ENCODE peak calls at places on chromosome 20, in ten cellular contexts. One of them, this sample, is unnamed.

GRCh38 chr20:56359212-56360132 is 698 bp downstream of the FAM210B start:
- DNase-seq in NCI-H460: no peak
- DNase-seq in fibroblast of mammary gland: peak
- DNase-seq in activated T-cell treated with anti-CD3 and anti-CD28 coated beads for 1 hour: peak
- DNase-seq in T-helper 2 cell treated with Interferon-gamma antibody and Interleukin-4, amounts not matched to agents 5 μg/mL and 100 μg/mL, for 36 hours: no peak
- DNase-seq in HT1080: peak
- DNase-seq in stimulated activated CD4-positive, alpha-beta T cell treated with anti-CD3 and anti-CD28 coated beads, Interleukin-15, amount 100 ng/mL, for 1 hour: no peak
- DNase-seq in left lung: peak
- DNase-seq in B cell: no peak
- DNase-seq in neural progenitor cell: peak
- DNase-seq in this sample: peak

GRCh38 chr20:38579219-38579618 is 1.8 kb upstream of the ADIG start:
- DNase-seq in B cell: no peak
- DNase-seq in stimulated activated CD4-positive, alpha-beta T cell treated with anti-CD3 and anti-CD28 coated beads, Interleukin-15, amount 100 ng/mL, for 1 hour: no peak
- DNase-seq in HT1080: no peak
- DNase-seq in neural progenitor cell: no peak
- DNase-seq in left lung: no peak
- DNase-seq in NCI-H460: no peak
- DNase-seq in activated T-cell treated with anti-CD3 and anti-CD28 coated beads for 1 hour: no peak
- DNase-seq in T-helper 2 cell treated with Interferon-gamma antibody and Interleukin-4, amounts not matched to agents 5 μg/mL and 100 μg/mL, for 36 hours: no peak
- DNase-seq in fibroblast of mammary gland: peak
- DNase-seq in this sample: no peak

GRCh38 chr20:49672109-49672681 is 41.5 kb downstream of the B4GALT5 start:
- DNase-seq in T-helper 2 cell treated with Interferon-gamma antibody and Interleukin-4, amounts not matched to agents 5 μg/mL and 100 μg/mL, for 36 hours: no peak
- DNase-seq in left lung: no peak
- DNase-seq in activated T-cell treated with anti-CD3 and anti-CD28 coated beads for 1 hour: no peak
- DNase-seq in HT1080: no peak
- DNase-seq in neural progenitor cell: no peak
- DNase-seq in fibroblast of mammary gland: no peak
- DNase-seq in stimulated activated CD4-positive, alpha-beta T cell treated with anti-CD3 and anti-CD28 coated beads, Interleukin-15, amount 100 ng/mL, for 1 hour: no peak
- DNase-seq in NCI-H460: no peak
- DNase-seq in B cell: no peak
- DNase-seq in this sample: no peak

GRCh38 chr20:14401479-14402138 is 64.2 kb upstream of the FLRT3 start:
- DNase-seq in activated T-cell treated with anti-CD3 and anti-CD28 coated beads for 1 hour: no peak
- DNase-seq in neural progenitor cell: peak
- DNase-seq in left lung: no peak
- DNase-seq in stimulated activated CD4-positive, alpha-beta T cell treated with anti-CD3 and anti-CD28 coated beads, Interleukin-15, amount 100 ng/mL, for 1 hour: no peak
- DNase-seq in HT1080: no peak
- DNase-seq in B cell: no peak
- DNase-seq in fibroblast of mammary gland: no peak
- DNase-seq in NCI-H460: no peak
- DNase-seq in T-helper 2 cell treated with Interferon-gamma antibody and Interleukin-4, amounts not matched to agents 5 μg/mL and 100 μg/mL, for 36 hours: no peak
- DNase-seq in this sample: no peak

GRCh38 chr20:43188234-43188653 is 1.5 kb downstream of the PTPRT start:
- DNase-seq in HT1080: no peak
- DNase-seq in stimulated activated CD4-positive, alpha-beta T cell treated with anti-CD3 and anti-CD28 coated beads, Interleukin-15, amount 100 ng/mL, for 1 hour: no peak
- DNase-seq in neural progenitor cell: peak
- DNase-seq in left lung: no peak
- DNase-seq in T-helper 2 cell treated with Interferon-gamma antibody and Interleukin-4, amounts not matched to agents 5 μg/mL and 100 μg/mL, for 36 hours: no peak
- DNase-seq in NCI-H460: no peak
- DNase-seq in activated T-cell treated with anti-CD3 and anti-CD28 coated beads for 1 hour: no peak
- DNase-seq in fibroblast of mammary gland: no peak
- DNase-seq in B cell: no peak
- DNase-seq in this sample: no peak

GRCh38 chr20:59194023-59194935 is 30.7 kb downstream of the ZNF831 start:
- DNase-seq in left lung: no peak
- DNase-seq in T-helper 2 cell treated with Interferon-gamma antibody and Interleukin-4, amounts not matched to agents 5 μg/mL and 100 μg/mL, for 36 hours: no peak
- DNase-seq in B cell: no peak
- DNase-seq in NCI-H460: no peak
- DNase-seq in activated T-cell treated with anti-CD3 and anti-CD28 coated beads for 1 hour: no peak
- DNase-seq in stimulated activated CD4-positive, alpha-beta T cell treated with anti-CD3 and anti-CD28 coated beads, Interleukin-15, amount 100 ng/mL, for 1 hour: no peak
- DNase-seq in fibroblast of mammary gland: no peak
- DNase-seq in HT1080: no peak
- DNase-seq in neural progenitor cell: no peak
- DNase-seq in this sample: no peak

GRCh38 chr20:56400001-56400640 is 7.7 kb downstream of the CSTF1 start:
- DNase-seq in fibroblast of mammary gland: peak
- DNase-seq in T-helper 2 cell treated with Interferon-gamma antibody and Interleukin-4, amounts not matched to agents 5 μg/mL and 100 μg/mL, for 36 hours: peak
- DNase-seq in neural progenitor cell: peak
- DNase-seq in stimulated activated CD4-positive, alpha-beta T cell treated with anti-CD3 and anti-CD28 coated beads, Interleukin-15, amount 100 ng/mL, for 1 hour: peak
- DNase-seq in NCI-H460: peak
- DNase-seq in left lung: no peak
- DNase-seq in B cell: peak
- DNase-seq in activated T-cell treated with anti-CD3 and anti-CD28 coated beads for 1 hour: peak
- DNase-seq in HT1080: peak
- DNase-seq in this sample: peak

GRCh38 chr20:61521680-61522420 is 269.8 kb downstream of the CDH4 start:
- DNase-seq in stimulated activated CD4-positive, alpha-beta T cell treated with anti-CD3 and anti-CD28 coated beads, Interleukin-15, amount 100 ng/mL, for 1 hour: no peak
- DNase-seq in fibroblast of mammary gland: no peak
- DNase-seq in T-helper 2 cell treated with Interferon-gamma antibody and Interleukin-4, amounts not matched to agents 5 μg/mL and 100 μg/mL, for 36 hours: no peak
- DNase-seq in left lung: no peak
- DNase-seq in NCI-H460: no peak
- DNase-seq in neural progenitor cell: no peak
- DNase-seq in activated T-cell treated with anti-CD3 and anti-CD28 coated beads for 1 hour: no peak
- DNase-seq in B cell: no peak
- DNase-seq in HT1080: peak
- DNase-seq in this sample: no peak

GRCh38 chr20:36167826-36168634 is 13.5 kb downstream of the EPB41L1 start:
- DNase-seq in neural progenitor cell: no peak
- DNase-seq in activated T-cell treated with anti-CD3 and anti-CD28 coated beads for 1 hour: no peak
- DNase-seq in left lung: peak
- DNase-seq in T-helper 2 cell treated with Interferon-gamma antibody and Interleukin-4, amounts not matched to agents 5 μg/mL and 100 μg/mL, for 36 hours: no peak
- DNase-seq in stimulated activated CD4-positive, alpha-beta T cell treated with anti-CD3 and anti-CD28 coated beads, Interleukin-15, amount 100 ng/mL, for 1 hour: no peak
- DNase-seq in B cell: no peak
- DNase-seq in HT1080: peak
- DNase-seq in fibroblast of mammary gland: peak
- DNase-seq in NCI-H460: peak
- DNase-seq in this sample: no peak

GRCh38 chr20:9071976-9072726 is 3.3 kb downstream of the PLCB4 start:
- DNase-seq in neural progenitor cell: no peak
- DNase-seq in activated T-cell treated with anti-CD3 and anti-CD28 coated beads for 1 hour: no peak
- DNase-seq in B cell: no peak
- DNase-seq in left lung: no peak
- DNase-seq in fibroblast of mammary gland: no peak
- DNase-seq in T-helper 2 cell treated with Interferon-gamma antibody and Interleukin-4, amounts not matched to agents 5 μg/mL and 100 μg/mL, for 36 hours: no peak
- DNase-seq in NCI-H460: no peak
- DNase-seq in HT1080: peak
- DNase-seq in stimulated activated CD4-positive, alpha-beta T cell treated with anti-CD3 and anti-CD28 coated beads, Interleukin-15, amount 100 ng/mL, for 1 hour: no peak
- DNase-seq in this sample: no peak

GRCh38 chr20:25987073-25987927 is 290.6 kb upstream of the ZNF337 start:
- DNase-seq in stimulated activated CD4-positive, alpha-beta T cell treated with anti-CD3 and anti-CD28 coated beads, Interleukin-15, amount 100 ng/mL, for 1 hour: peak
- DNase-seq in T-helper 2 cell treated with Interferon-gamma antibody and Interleukin-4, amounts not matched to agents 5 μg/mL and 100 μg/mL, for 36 hours: peak
- DNase-seq in fibroblast of mammary gland: peak
- DNase-seq in B cell: peak
- DNase-seq in NCI-H460: peak
- DNase-seq in activated T-cell treated with anti-CD3 and anti-CD28 coated beads for 1 hour: peak
- DNase-seq in HT1080: peak
- DNase-seq in left lung: peak
- DNase-seq in neural progenitor cell: peak
- DNase-seq in this sample: peak

GRCh38 chr20:31485450-31486339 is 10.6 kb downstream of the REM1 start:
- DNase-seq in B cell: no peak
- DNase-seq in activated T-cell treated with anti-CD3 and anti-CD28 coated beads for 1 hour: no peak
- DNase-seq in T-helper 2 cell treated with Interferon-gamma antibody and Interleukin-4, amounts not matched to agents 5 μg/mL and 100 μg/mL, for 36 hours: no peak
- DNase-seq in fibroblast of mammary gland: peak
- DNase-seq in left lung: no peak
- DNase-seq in HT1080: no peak
- DNase-seq in stimulated activated CD4-positive, alpha-beta T cell treated with anti-CD3 and anti-CD28 coated beads, Interleukin-15, amount 100 ng/mL, for 1 hour: no peak
- DNase-seq in neural progenitor cell: no peak
- DNase-seq in NCI-H460: no peak
- DNase-seq in this sample: peak

GRCh38 chr20:6558361-6558760 is 209.1 kb upstream of the BMP2 start:
- DNase-seq in fibroblast of mammary gland: peak
- DNase-seq in stimulated activated CD4-positive, alpha-beta T cell treated with anti-CD3 and anti-CD28 coated beads, Interleukin-15, amount 100 ng/mL, for 1 hour: no peak
- DNase-seq in activated T-cell treated with anti-CD3 and anti-CD28 coated beads for 1 hour: no peak
- DNase-seq in left lung: no peak
- DNase-seq in NCI-H460: no peak
- DNase-seq in T-helper 2 cell treated with Interferon-gamma antibody and Interleukin-4, amounts not matched to agents 5 μg/mL and 100 μg/mL, for 36 hours: no peak
- DNase-seq in neural progenitor cell: peak
- DNase-seq in B cell: no peak
- DNase-seq in HT1080: no peak
- DNase-seq in this sample: no peak

GRCh38 chr20:14288341-14289330 is 48.8 kb downstream of the FLRT3 start:
- DNase-seq in B cell: no peak
- DNase-seq in fibroblast of mammary gland: peak
- DNase-seq in T-helper 2 cell treated with Interferon-gamma antibody and Interleukin-4, amounts not matched to agents 5 μg/mL and 100 μg/mL, for 36 hours: no peak
- DNase-seq in stimulated activated CD4-positive, alpha-beta T cell treated with anti-CD3 and anti-CD28 coated beads, Interleukin-15, amount 100 ng/mL, for 1 hour: no peak
- DNase-seq in NCI-H460: peak
- DNase-seq in neural progenitor cell: no peak
- DNase-seq in activated T-cell treated with anti-CD3 and anti-CD28 coated beads for 1 hour: no peak
- DNase-seq in left lung: no peak
- DNase-seq in HT1080: peak
- DNase-seq in this sample: no peak

GRCh38 chr20:1804554-1804956 is 90.7 kb upstream of the SIRPA start:
- DNase-seq in HT1080: no peak
- DNase-seq in activated T-cell treated with anti-CD3 and anti-CD28 coated beads for 1 hour: no peak
- DNase-seq in T-helper 2 cell treated with Interferon-gamma antibody and Interleukin-4, amounts not matched to agents 5 μg/mL and 100 μg/mL, for 36 hours: no peak
- DNase-seq in fibroblast of mammary gland: no peak
- DNase-seq in stimulated activated CD4-positive, alpha-beta T cell treated with anti-CD3 and anti-CD28 coated beads, Interleukin-15, amount 100 ng/mL, for 1 hour: no peak
- DNase-seq in B cell: no peak
- DNase-seq in neural progenitor cell: no peak
- DNase-seq in left lung: no peak
- DNase-seq in NCI-H460: no peak
- DNase-seq in this sample: no peak

GRCh38 chr20:53337419-53338101 is 256.1 kb downstream of the ZNF217 start:
- DNase-seq in fibroblast of mammary gland: peak
- DNase-seq in neural progenitor cell: no peak
- DNase-seq in B cell: no peak
- DNase-seq in activated T-cell treated with anti-CD3 and anti-CD28 coated beads for 1 hour: no peak
- DNase-seq in HT1080: no peak
- DNase-seq in T-helper 2 cell treated with Interferon-gamma antibody and Interleukin-4, amounts not matched to agents 5 μg/mL and 100 μg/mL, for 36 hours: no peak
- DNase-seq in stimulated activated CD4-positive, alpha-beta T cell treated with anti-CD3 and anti-CD28 coated beads, Interleukin-15, amount 100 ng/mL, for 1 hour: no peak
- DNase-seq in left lung: no peak
- DNase-seq in NCI-H460: no peak
- DNase-seq in this sample: no peak

GRCh38 chr20:13174402-13174801 is 46.7 kb upstream of the ISM1 start:
- DNase-seq in activated T-cell treated with anti-CD3 and anti-CD28 coated beads for 1 hour: no peak
- DNase-seq in left lung: no peak
- DNase-seq in stimulated activated CD4-positive, alpha-beta T cell treated with anti-CD3 and anti-CD28 coated beads, Interleukin-15, amount 100 ng/mL, for 1 hour: no peak
- DNase-seq in fibroblast of mammary gland: no peak
- DNase-seq in T-helper 2 cell treated with Interferon-gamma antibody and Interleukin-4, amounts not matched to agents 5 μg/mL and 100 μg/mL, for 36 hours: no peak
- DNase-seq in HT1080: no peak
- DNase-seq in neural progenitor cell: no peak
- DNase-seq in B cell: no peak
- DNase-seq in NCI-H460: no peak
- DNase-seq in this sample: no peak

GRCh38 chr20:5008743-5009142 is 7.4 kb upstream of the SLC23A2 start:
- DNase-seq in HT1080: peak
- DNase-seq in T-helper 2 cell treated with Interferon-gamma antibody and Interleukin-4, amounts not matched to agents 5 μg/mL and 100 μg/mL, for 36 hours: no peak
- DNase-seq in left lung: no peak
- DNase-seq in B cell: no peak
- DNase-seq in activated T-cell treated with anti-CD3 and anti-CD28 coated beads for 1 hour: no peak
- DNase-seq in stimulated activated CD4-positive, alpha-beta T cell treated with anti-CD3 and anti-CD28 coated beads, Interleukin-15, amount 100 ng/mL, for 1 hour: no peak
- DNase-seq in fibroblast of mammary gland: no peak
- DNase-seq in neural progenitor cell: no peak
- DNase-seq in NCI-H460: no peak
- DNase-seq in this sample: no peak

GRCh38 chr20:49385471-49385870 is 97.0 kb downstream of the KCNB1 start:
- DNase-seq in stimulated activated CD4-positive, alpha-beta T cell treated with anti-CD3 and anti-CD28 coated beads, Interleukin-15, amount 100 ng/mL, for 1 hour: no peak
- DNase-seq in T-helper 2 cell treated with Interferon-gamma antibody and Interleukin-4, amounts not matched to agents 5 μg/mL and 100 μg/mL, for 36 hours: no peak
- DNase-seq in NCI-H460: peak
- DNase-seq in neural progenitor cell: peak
- DNase-seq in left lung: no peak
- DNase-seq in fibroblast of mammary gland: peak
- DNase-seq in HT1080: peak
- DNase-seq in B cell: no peak
- DNase-seq in activated T-cell treated with anti-CD3 and anti-CD28 coated beads for 1 hour: no peak
- DNase-seq in this sample: peak

GRCh38 chr20:58665606-58666005 is 14.5 kb downstream of the STX16 start:
- DNase-seq in HT1080: no peak
- DNase-seq in B cell: no peak
- DNase-seq in stimulated activated CD4-positive, alpha-beta T cell treated with anti-CD3 and anti-CD28 coated beads, Interleukin-15, amount 100 ng/mL, for 1 hour: no peak
- DNase-seq in neural progenitor cell: no peak
- DNase-seq in activated T-cell treated with anti-CD3 and anti-CD28 coated beads for 1 hour: no peak
- DNase-seq in fibroblast of mammary gland: no peak
- DNase-seq in T-helper 2 cell treated with Interferon-gamma antibody and Interleukin-4, amounts not matched to agents 5 μg/mL and 100 μg/mL, for 36 hours: no peak
- DNase-seq in left lung: no peak
- DNase-seq in NCI-H460: no peak
- DNase-seq in this sample: no peak

GRCh38 chr20:53149184-53149651 is 177.1 kb downstream of the TSHZ2 start:
- DNase-seq in NCI-H460: no peak
- DNase-seq in fibroblast of mammary gland: no peak
- DNase-seq in HT1080: no peak
- DNase-seq in activated T-cell treated with anti-CD3 and anti-CD28 coated beads for 1 hour: no peak
- DNase-seq in neural progenitor cell: no peak
- DNase-seq in left lung: no peak
- DNase-seq in T-helper 2 cell treated with Interferon-gamma antibody and Interleukin-4, amounts not matched to agents 5 μg/mL and 100 μg/mL, for 36 hours: no peak
- DNase-seq in B cell: no peak
- DNase-seq in stimulated activated CD4-positive, alpha-beta T cell treated with anti-CD3 and anti-CD28 coated beads, Interleukin-15, amount 100 ng/mL, for 1 hour: no peak
- DNase-seq in this sample: no peak

GRCh38 chr20:9615766-9616454 is 101.5 kb downstream of the LAMP5 start:
- DNase-seq in HT1080: no peak
- DNase-seq in B cell: no peak
- DNase-seq in fibroblast of mammary gland: no peak
- DNase-seq in activated T-cell treated with anti-CD3 and anti-CD28 coated beads for 1 hour: no peak
- DNase-seq in left lung: peak
- DNase-seq in stimulated activated CD4-positive, alpha-beta T cell treated with anti-CD3 and anti-CD28 coated beads, Interleukin-15, amount 100 ng/mL, for 1 hour: no peak
- DNase-seq in T-helper 2 cell treated with Interferon-gamma antibody and Interleukin-4, amounts not matched to agents 5 μg/mL and 100 μg/mL, for 36 hours: no peak
- DNase-seq in NCI-H460: no peak
- DNase-seq in neural progenitor cell: no peak
- DNase-seq in this sample: no peak

GRCh38 chr20:58481541-58482021 is 33.6 kb downstream of the APCDD1L start:
- DNase-seq in NCI-H460: peak
- DNase-seq in left lung: no peak
- DNase-seq in fibroblast of mammary gland: peak
- DNase-seq in HT1080: no peak
- DNase-seq in neural progenitor cell: peak
- DNase-seq in stimulated activated CD4-positive, alpha-beta T cell treated with anti-CD3 and anti-CD28 coated beads, Interleukin-15, amount 100 ng/mL, for 1 hour: peak
- DNase-seq in activated T-cell treated with anti-CD3 and anti-CD28 coated beads for 1 hour: peak
- DNase-seq in T-helper 2 cell treated with Interferon-gamma antibody and Interleukin-4, amounts not matched to agents 5 μg/mL and 100 μg/mL, for 36 hours: peak
- DNase-seq in B cell: no peak
- DNase-seq in this sample: peak

GRCh38 chr20:47328841-47329448 is 27.6 kb downstream of the ZMYND8 start:
- DNase-seq in T-helper 2 cell treated with Interferon-gamma antibody and Interleukin-4, amounts not matched to agents 5 μg/mL and 100 μg/mL, for 36 hours: no peak
- DNase-seq in HT1080: no peak
- DNase-seq in stimulated activated CD4-positive, alpha-beta T cell treated with anti-CD3 and anti-CD28 coated beads, Interleukin-15, amount 100 ng/mL, for 1 hour: no peak
- DNase-seq in neural progenitor cell: no peak
- DNase-seq in activated T-cell treated with anti-CD3 and anti-CD28 coated beads for 1 hour: no peak
- DNase-seq in left lung: no peak
- DNase-seq in B cell: no peak
- DNase-seq in fibroblast of mammary gland: no peak
- DNase-seq in NCI-H460: no peak
- DNase-seq in this sample: no peak

GRCh38 chr20:25494506-25495188 is 87.2 kb downstream of the GINS1 start:
- DNase-seq in left lung: peak
- DNase-seq in neural progenitor cell: no peak
- DNase-seq in B cell: no peak
- DNase-seq in activated T-cell treated with anti-CD3 and anti-CD28 coated beads for 1 hour: no peak
- DNase-seq in NCI-H460: no peak
- DNase-seq in HT1080: no peak
- DNase-seq in fibroblast of mammary gland: no peak
- DNase-seq in T-helper 2 cell treated with Interferon-gamma antibody and Interleukin-4, amounts not matched to agents 5 μg/mL and 100 μg/mL, for 36 hours: no peak
- DNase-seq in stimulated activated CD4-positive, alpha-beta T cell treated with anti-CD3 and anti-CD28 coated beads, Interleukin-15, amount 100 ng/mL, for 1 hour: no peak
- DNase-seq in this sample: no peak

GRCh38 chr20:19070681-19071441 is 141.6 kb upstream of the SLC24A3 start:
- DNase-seq in NCI-H460: no peak
- DNase-seq in neural progenitor cell: no peak
- DNase-seq in stimulated activated CD4-positive, alpha-beta T cell treated with anti-CD3 and anti-CD28 coated beads, Interleukin-15, amount 100 ng/mL, for 1 hour: no peak
- DNase-seq in B cell: no peak
- DNase-seq in HT1080: no peak
- DNase-seq in left lung: no peak
- DNase-seq in activated T-cell treated with anti-CD3 and anti-CD28 coated beads for 1 hour: no peak
- DNase-seq in T-helper 2 cell treated with Interferon-gamma antibody and Interleukin-4, amounts not matched to agents 5 μg/mL and 100 μg/mL, for 36 hours: no peak
- DNase-seq in fibroblast of mammary gland: no peak
- DNase-seq in this sample: no peak

This sample was measured in globus pallidus.